ENCODE peak calls at places on chromosomes 6 and 20, in six cellular contexts. One of them, this sample, is unnamed.

GRCh38 chr6:169044376-169045230 is 209.0 kb downstream of the THBS2 start:
- DNase-seq in neural crest cell: no peak
- DNase-seq in HCT116: no peak
- DNase-seq in GM03348: no peak
- DNase-seq in CD8-positive, alpha-beta T cell: no peak
- DNase-seq in stimulated activated CD8-positive, alpha-beta memory T cell treated with anti-CD3 and anti-CD28 coated beads, Interleukin-12 subunit alpha, Interleukin-12 subunit beta, amount 100 ng/mL, for 4 hours: no peak
- DNase-seq in this sample: no peak

GRCh38 chr6:156912431-156912830 is 135.3 kb downstream of the ARID1B start:
- DNase-seq in neural crest cell: no peak
- DNase-seq in HCT116: no peak
- DNase-seq in GM03348: no peak
- DNase-seq in CD8-positive, alpha-beta T cell: no peak
- DNase-seq in stimulated activated CD8-positive, alpha-beta memory T cell treated with anti-CD3 and anti-CD28 coated beads, Interleukin-12 subunit alpha, Interleukin-12 subunit beta, amount 100 ng/mL, for 4 hours: no peak
- DNase-seq in this sample: no peak

GRCh38 chr20:49508435-49509199 is 26.1 kb upstream of the KCNB1 start:
- DNase-seq in neural crest cell: peak; percentile 12
- DNase-seq in HCT116: peak; percentile 28
- DNase-seq in GM03348: peak; percentile 73
- DNase-seq in CD8-positive, alpha-beta T cell: no peak
- DNase-seq in stimulated activated CD8-positive, alpha-beta memory T cell treated with anti-CD3 and anti-CD28 coated beads, Interleukin-12 subunit alpha, Interleukin-12 subunit beta, amount 100 ng/mL, for 4 hours: no peak
- DNase-seq in this sample: no peak

GRCh38 chr6:143419526-143419925 is 31.0 kb downstream of the ADAT2 start:
- DNase-seq in neural crest cell: no peak
- DNase-seq in HCT116: no peak
- DNase-seq in GM03348: no peak
- DNase-seq in CD8-positive, alpha-beta T cell: no peak
- DNase-seq in stimulated activated CD8-positive, alpha-beta memory T cell treated with anti-CD3 and anti-CD28 coated beads, Interleukin-12 subunit alpha, Interleukin-12 subunit beta, amount 100 ng/mL, for 4 hours: no peak
- DNase-seq in this sample: no peak

GRCh38 chr6:36955671-36956070 is 1.1 kb downstream of the PI16 start:
- DNase-seq in neural crest cell: no peak
- DNase-seq in HCT116: no peak
- DNase-seq in GM03348: no peak
- DNase-seq in CD8-positive, alpha-beta T cell: no peak
- DNase-seq in stimulated activated CD8-positive, alpha-beta memory T cell treated with anti-CD3 and anti-CD28 coated beads, Interleukin-12 subunit alpha, Interleukin-12 subunit beta, amount 100 ng/mL, for 4 hours: no peak
- DNase-seq in this sample: no peak

GRCh38 chr6:17395112-17395511 is 1.7 kb downstream of the CAP2 start:
- DNase-seq in neural crest cell: no peak
- DNase-seq in HCT116: no peak
- DNase-seq in GM03348: no peak
- DNase-seq in CD8-positive, alpha-beta T cell: no peak
- DNase-seq in stimulated activated CD8-positive, alpha-beta memory T cell treated with anti-CD3 and anti-CD28 coated beads, Interleukin-12 subunit alpha, Interleukin-12 subunit beta, amount 100 ng/mL, for 4 hours: no peak
- DNase-seq in this sample: no peak

GRCh38 chr6:19501737-19502245 is 335.4 kb upstream of the ID4 start:
- DNase-seq in neural crest cell: no peak
- DNase-seq in HCT116: no peak
- DNase-seq in GM03348: no peak
- DNase-seq in CD8-positive, alpha-beta T cell: no peak
- DNase-seq in stimulated activated CD8-positive, alpha-beta memory T cell treated with anti-CD3 and anti-CD28 coated beads, Interleukin-12 subunit alpha, Interleukin-12 subunit beta, amount 100 ng/mL, for 4 hours: no peak
- DNase-seq in this sample: no peak

GRCh38 chr20:57200882-57201723 is 65.3 kb downstream of the BMP7 start:
- DNase-seq in neural crest cell: no peak
- DNase-seq in HCT116: no peak
- DNase-seq in GM03348: no peak
- DNase-seq in CD8-positive, alpha-beta T cell: no peak
- DNase-seq in stimulated activated CD8-positive, alpha-beta memory T cell treated with anti-CD3 and anti-CD28 coated beads, Interleukin-12 subunit alpha, Interleukin-12 subunit beta, amount 100 ng/mL, for 4 hours: no peak
- DNase-seq in this sample: no peak

GRCh38 chr20:24465168-24465567 is 4.3 kb upstream of the SYNDIG1 start:
- DNase-seq in neural crest cell: no peak
- DNase-seq in HCT116: no peak
- DNase-seq in GM03348: no peak
- DNase-seq in CD8-positive, alpha-beta T cell: no peak
- DNase-seq in stimulated activated CD8-positive, alpha-beta memory T cell treated with anti-CD3 and anti-CD28 coated beads, Interleukin-12 subunit alpha, Interleukin-12 subunit beta, amount 100 ng/mL, for 4 hours: no peak
- DNase-seq in this sample: no peak

GRCh38 chr6:149335924-149336323 is 18.4 kb downstream of the TAB2 start:
- DNase-seq in neural crest cell: no peak
- DNase-seq in HCT116: peak; percentile 59
- DNase-seq in GM03348: peak; percentile 32
- DNase-seq in CD8-positive, alpha-beta T cell: no peak
- DNase-seq in stimulated activated CD8-positive, alpha-beta memory T cell treated with anti-CD3 and anti-CD28 coated beads, Interleukin-12 subunit alpha, Interleukin-12 subunit beta, amount 100 ng/mL, for 4 hours: no peak
- DNase-seq in this sample: peak; percentile 10

GRCh38 chr20:44702776-44703175 is 12.4 kb upstream of the CCN5 start:
- DNase-seq in neural crest cell: no peak
- DNase-seq in HCT116: no peak
- DNase-seq in GM03348: peak; percentile 92
- DNase-seq in CD8-positive, alpha-beta T cell: no peak
- DNase-seq in stimulated activated CD8-positive, alpha-beta memory T cell treated with anti-CD3 and anti-CD28 coated beads, Interleukin-12 subunit alpha, Interleukin-12 subunit beta, amount 100 ng/mL, for 4 hours: no peak
- DNase-seq in this sample: no peak

GRCh38 chr20:46990017-46990810 is 95.6 kb downstream of the EYA2 start:
- DNase-seq in neural crest cell: no peak
- DNase-seq in HCT116: no peak
- DNase-seq in GM03348: peak; percentile 28
- DNase-seq in CD8-positive, alpha-beta T cell: no peak
- DNase-seq in stimulated activated CD8-positive, alpha-beta memory T cell treated with anti-CD3 and anti-CD28 coated beads, Interleukin-12 subunit alpha, Interleukin-12 subunit beta, amount 100 ng/mL, for 4 hours: no peak
- DNase-seq in this sample: no peak

GRCh38 chr20:39264506-39265172 is 302.5 kb downstream of the DHX35 start:
- DNase-seq in neural crest cell: peak; percentile 71
- DNase-seq in HCT116: peak; percentile 60
- DNase-seq in GM03348: peak; percentile 86
- DNase-seq in CD8-positive, alpha-beta T cell: peak; percentile 5
- DNase-seq in stimulated activated CD8-positive, alpha-beta memory T cell treated with anti-CD3 and anti-CD28 coated beads, Interleukin-12 subunit alpha, Interleukin-12 subunit beta, amount 100 ng/mL, for 4 hours: no peak
- DNase-seq in this sample: no peak

GRCh38 chr6:10140121-10140520 is 274.8 kb downstream of the TFAP2A start:
- DNase-seq in neural crest cell: no peak
- DNase-seq in HCT116: no peak
- DNase-seq in GM03348: no peak
- DNase-seq in CD8-positive, alpha-beta T cell: no peak
- DNase-seq in stimulated activated CD8-positive, alpha-beta memory T cell treated with anti-CD3 and anti-CD28 coated beads, Interleukin-12 subunit alpha, Interleukin-12 subunit beta, amount 100 ng/mL, for 4 hours: no peak
- DNase-seq in this sample: no peak

GRCh38 chr6:2503816-2504494 is 246.8 kb downstream of the MYLK4 start:
- DNase-seq in neural crest cell: no peak
- DNase-seq in HCT116: no peak
- DNase-seq in GM03348: no peak
- DNase-seq in CD8-positive, alpha-beta T cell: no peak
- DNase-seq in stimulated activated CD8-positive, alpha-beta memory T cell treated with anti-CD3 and anti-CD28 coated beads, Interleukin-12 subunit alpha, Interleukin-12 subunit beta, amount 100 ng/mL, for 4 hours: no peak
- DNase-seq in this sample: no peak

This sample was measured in activated gamma-delta T cell treated with anti-CD3 and anti-CD28 coated beads, Interleukin-2, amount 50 U/mL, for 16 hours.